ENCODE peak calls at places on chromosomes 11 and 22, in four cellular contexts. One of them, this sample, is unnamed.

GRCh38 chr11:62601364-62602140 is at the start of gene MTA2:
- DNase-seq in H1: peak; percentile 100
- DNase-seq in SK-N-SH: peak; percentile 97
- DNase-seq in K562: peak; percentile 86
- DNase-seq in this sample: peak; percentile 95

GRCh38 chr22:30985561-30986208 is 16.6 kb downstream of the TUG1 start:
- DNase-seq in H1: no peak
- DNase-seq in SK-N-SH: no peak
- DNase-seq in K562: no peak
- DNase-seq in this sample: no peak

GRCh38 chr11:95923730-95924413 is at the start of gene MTMR2:
- DNase-seq in H1: peak; percentile 90
- DNase-seq in SK-N-SH: peak; percentile 90
- DNase-seq in K562: peak; percentile 81
- DNase-seq in this sample: peak; percentile 58

GRCh38 chr11:17739945-17740338 is 5.4 kb downstream of the KCNC1 start:
- DNase-seq in H1: no peak
- DNase-seq in SK-N-SH: no peak
- DNase-seq in K562: no peak
- DNase-seq in this sample: no peak

GRCh38 chr11:129639300-129639699 is 176.3 kb upstream of the TMEM45B start:
- DNase-seq in H1: no peak
- DNase-seq in SK-N-SH: no peak
- DNase-seq in K562: no peak
- DNase-seq in this sample: no peak

GRCh38 chr22:44550666-44551491 is 52.8 kb upstream of the RTL6 start:
- DNase-seq in H1: no peak
- DNase-seq in SK-N-SH: no peak
- DNase-seq in K562: no peak
- DNase-seq in this sample: no peak

GRCh38 chr11:112670806-112671570 is 290.2 kb upstream of the NCAM1 start:
- DNase-seq in H1: no peak
- DNase-seq in SK-N-SH: no peak
- DNase-seq in K562: no peak
- DNase-seq in this sample: no peak

GRCh38 chr22:30453731-30454510 is 17.9 kb downstream of the SEC14L3 start:
- DNase-seq in H1: no peak
- DNase-seq in SK-N-SH: peak; percentile 35
- DNase-seq in K562: no peak
- DNase-seq in this sample: no peak

GRCh38 chr22:45051946-45052345 is 42.1 kb upstream of the PHF21B start:
- DNase-seq in H1: no peak
- DNase-seq in SK-N-SH: no peak
- DNase-seq in K562: no peak
- DNase-seq in this sample: no peak

GRCh38 chr11:91857194-91857593 is 367.4 kb upstream of the FAT3 start:
- DNase-seq in H1: no peak
- DNase-seq in SK-N-SH: no peak
- DNase-seq in K562: no peak
- DNase-seq in this sample: no peak

GRCh38 chr11:3627291-3627690 is 14.5 kb downstream of the ART5 start:
- DNase-seq in H1: no peak
- DNase-seq in SK-N-SH: no peak
- DNase-seq in K562: no peak
- DNase-seq in this sample: no peak

GRCh38 chr11:85483861-85484260 is 143.3 kb downstream of the DLG2 start:
- DNase-seq in H1: no peak
- DNase-seq in SK-N-SH: no peak
- DNase-seq in K562: no peak
- DNase-seq in this sample: no peak

GRCh38 chr22:34255042-34255441 is 334.8 kb upstream of the LARGE1 start:
- DNase-seq in H1: no peak
- DNase-seq in SK-N-SH: no peak
- DNase-seq in K562: no peak
- DNase-seq in this sample: no peak

GRCh38 chr11:65558785-65559509 is 788 bp upstream of the LTBP3 start:
- DNase-seq in H1: no peak
- DNase-seq in SK-N-SH: peak; percentile 70
- DNase-seq in K562: no peak
- DNase-seq in this sample: no peak

GRCh38 chr11:127050141-127050632 is 49.6 kb upstream of the KIRREL3 start:
- DNase-seq in H1: no peak
- DNase-seq in SK-N-SH: no peak
- DNase-seq in K562: no peak
- DNase-seq in this sample: no peak

GRCh38 chr22:46123694-46124382 is 26.5 kb upstream of the PPARA start:
- DNase-seq in H1: no peak
- DNase-seq in SK-N-SH: no peak
- DNase-seq in K562: no peak
- DNase-seq in this sample: no peak

GRCh38 chr11:99952816-99953215 is 734.3 kb upstream of the ARHGAP42 start:
- DNase-seq in H1: no peak
- DNase-seq in SK-N-SH: no peak
- DNase-seq in K562: no peak
- DNase-seq in this sample: no peak

GRCh38 chr11:120703358-120704152 is 192.0 kb downstream of the GRIK4 start:
- DNase-seq in H1: no peak
- DNase-seq in SK-N-SH: no peak
- DNase-seq in K562: no peak
- DNase-seq in this sample: no peak

GRCh38 chr11:127528297-127528696 is 527.7 kb upstream of the KIRREL3 start:
- DNase-seq in H1: no peak
- DNase-seq in SK-N-SH: no peak
- DNase-seq in K562: no peak
- DNase-seq in this sample: no peak

GRCh38 chr22:25729016-25729415 is 13.0 kb upstream of the MYO18B start:
- DNase-seq in H1: no peak
- DNase-seq in SK-N-SH: no peak
- DNase-seq in K562: no peak
- DNase-seq in this sample: no peak

GRCh38 chr11:73566422-73566821 is 31.5 kb downstream of the FAM168A start:
- DNase-seq in H1: no peak
- DNase-seq in SK-N-SH: no peak
- DNase-seq in K562: no peak
- DNase-seq in this sample: no peak

GRCh38 chr11:31956310-31956709 is 134.6 kb upstream of the RCN1 start:
- DNase-seq in H1: no peak
- DNase-seq in SK-N-SH: no peak
- DNase-seq in K562: no peak
- DNase-seq in this sample: no peak

GRCh38 chr11:120929664-120930154 is 94.2 kb upstream of the TBCEL start:
- DNase-seq in H1: peak; percentile 88
- DNase-seq in SK-N-SH: peak; percentile 72
- DNase-seq in K562: peak; percentile 83
- DNase-seq in this sample: peak; percentile 41

GRCh38 chr22:22449819-22450218 is 58.7 kb downstream of the ZNF280B start:
- DNase-seq in H1: no peak
- DNase-seq in SK-N-SH: no peak
- DNase-seq in K562: no peak
- DNase-seq in this sample: no peak

GRCh38 chr11:108368134-108368533 is 99.2 kb downstream of the C11orf65 start:
- DNase-seq in H1: no peak
- DNase-seq in SK-N-SH: no peak
- DNase-seq in K562: no peak
- DNase-seq in this sample: no peak

GRCh38 chr11:57567210-57567511 is 311 bp downstream of the UBE2L6 start:
- DNase-seq in H1: no peak
- DNase-seq in SK-N-SH: no peak
- DNase-seq in K562: no peak
- DNase-seq in this sample: no peak

GRCh38 chr22:35467788-35468187 is 67.8 kb downstream of the MCM5 start:
- DNase-seq in H1: no peak
- DNase-seq in SK-N-SH: peak; percentile 74
- DNase-seq in K562: no peak
- DNase-seq in this sample: no peak

GRCh38 chr11:129960216-129961214 is 42.1 kb downstream of the PRDM10 start:
- DNase-seq in H1: no peak
- DNase-seq in SK-N-SH: no peak
- DNase-seq in K562: no peak
- DNase-seq in this sample: no peak

GRCh38 chr22:19183216-19183615 is 4.7 kb upstream of the SLC25A1 start:
- DNase-seq in H1: no peak
- DNase-seq in SK-N-SH: no peak
- DNase-seq in K562: no peak
- DNase-seq in this sample: no peak

GRCh38 chr22:19180740-19181410 is 2.3 kb upstream of the SLC25A1 start:
- DNase-seq in H1: no peak
- DNase-seq in SK-N-SH: no peak
- DNase-seq in K562: no peak
- DNase-seq in this sample: no peak

GRCh38 chr22:19182472-19183157 is 4.1 kb upstream of the SLC25A1 start:
- DNase-seq in H1: no peak
- DNase-seq in SK-N-SH: no peak
- DNase-seq in K562: no peak
- DNase-seq in this sample: no peak

GRCh38 chr22:19180234-19180633 is 1.7 kb upstream of the SLC25A1 start:
- DNase-seq in H1: no peak
- DNase-seq in SK-N-SH: no peak
- DNase-seq in K562: no peak
- DNase-seq in this sample: no peak

DNA sequence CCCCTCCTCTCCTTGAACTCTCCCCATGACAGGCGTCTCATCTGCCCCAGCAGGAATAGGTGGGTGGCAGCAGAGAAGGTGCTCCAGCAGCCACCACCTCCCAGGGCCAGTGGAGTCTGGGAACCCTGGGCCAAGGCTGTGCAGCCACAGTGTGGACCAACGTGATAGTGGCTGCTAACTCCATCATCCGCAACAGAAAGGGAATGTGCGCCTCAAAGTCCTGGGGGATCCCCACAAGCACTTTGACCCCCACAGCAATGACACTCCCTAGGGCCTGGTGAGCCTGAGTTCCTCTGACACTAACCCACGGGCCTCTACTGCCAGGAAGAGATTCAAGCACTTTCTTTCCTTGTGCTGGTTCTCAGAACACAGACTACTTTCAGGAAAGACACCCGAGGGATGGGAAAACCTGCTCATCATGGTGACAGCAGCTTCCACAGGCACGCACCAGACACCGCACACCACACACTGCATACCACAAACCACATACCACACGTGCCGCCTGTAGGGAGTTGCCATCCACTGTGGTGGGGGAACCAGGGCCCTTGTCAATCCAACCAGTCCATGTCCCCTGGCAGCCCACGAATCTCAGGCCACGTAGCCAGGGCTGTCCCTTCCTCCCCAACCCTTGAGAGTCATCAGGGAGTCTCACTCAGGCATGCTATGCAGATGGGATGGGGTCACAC is 3.4 kb upstream of the SLC25A1 start:
- DNase-seq in H1: no peak
- DNase-seq in SK-N-SH: no peak
- DNase-seq in K562: no peak
- DNase-seq in this sample: no peak
- TF ChIP-seq TAF1 in H1: no peak
- TF ChIP-seq TAF1 in SK-N-SH: no peak
- TF ChIP-seq TAF1 in K562: no peak
- TF ChIP-seq TAF1 in this sample: no peak

GRCh38 chr11:119172513-119172912 is 4.0 kb downstream of the NLRX1 start:
- DNase-seq in H1: no peak
- DNase-seq in SK-N-SH: no peak
- DNase-seq in K562: peak; percentile 84
- DNase-seq in this sample: no peak
- TF ChIP-seq TAF1 in H1: no peak
- TF ChIP-seq TAF1 in SK-N-SH: no peak
- TF ChIP-seq TAF1 in K562: no peak
- TF ChIP-seq TAF1 in this sample: no peak

DNA sequence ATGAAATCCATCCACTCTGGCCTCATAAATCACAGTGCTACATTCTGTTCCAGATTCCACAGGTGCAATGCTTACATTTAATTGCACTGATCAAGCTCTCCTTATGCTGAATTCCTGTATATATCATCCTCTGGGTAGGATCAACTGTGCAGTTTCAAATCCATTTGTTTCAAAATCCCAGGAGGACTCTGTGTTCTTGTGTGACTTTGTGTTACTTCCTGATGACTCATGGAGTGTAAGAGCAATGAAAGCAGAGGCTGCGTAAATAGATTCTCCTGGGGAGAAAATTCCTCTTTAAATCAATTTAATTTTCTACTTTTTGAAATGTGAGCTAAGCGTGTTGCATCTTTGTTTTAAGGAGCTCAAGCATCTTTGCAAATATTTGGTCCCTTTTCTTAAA is 752.7 kb downstream of the METTL15 start:
- DNase-seq in H1: no peak
- DNase-seq in SK-N-SH: no peak
- DNase-seq in K562: no peak
- DNase-seq in this sample: no peak
- TF ChIP-seq TAF1 in H1: no peak
- TF ChIP-seq TAF1 in SK-N-SH: no peak
- TF ChIP-seq TAF1 in K562: no peak
- TF ChIP-seq TAF1 in this sample: no peak

DNA sequence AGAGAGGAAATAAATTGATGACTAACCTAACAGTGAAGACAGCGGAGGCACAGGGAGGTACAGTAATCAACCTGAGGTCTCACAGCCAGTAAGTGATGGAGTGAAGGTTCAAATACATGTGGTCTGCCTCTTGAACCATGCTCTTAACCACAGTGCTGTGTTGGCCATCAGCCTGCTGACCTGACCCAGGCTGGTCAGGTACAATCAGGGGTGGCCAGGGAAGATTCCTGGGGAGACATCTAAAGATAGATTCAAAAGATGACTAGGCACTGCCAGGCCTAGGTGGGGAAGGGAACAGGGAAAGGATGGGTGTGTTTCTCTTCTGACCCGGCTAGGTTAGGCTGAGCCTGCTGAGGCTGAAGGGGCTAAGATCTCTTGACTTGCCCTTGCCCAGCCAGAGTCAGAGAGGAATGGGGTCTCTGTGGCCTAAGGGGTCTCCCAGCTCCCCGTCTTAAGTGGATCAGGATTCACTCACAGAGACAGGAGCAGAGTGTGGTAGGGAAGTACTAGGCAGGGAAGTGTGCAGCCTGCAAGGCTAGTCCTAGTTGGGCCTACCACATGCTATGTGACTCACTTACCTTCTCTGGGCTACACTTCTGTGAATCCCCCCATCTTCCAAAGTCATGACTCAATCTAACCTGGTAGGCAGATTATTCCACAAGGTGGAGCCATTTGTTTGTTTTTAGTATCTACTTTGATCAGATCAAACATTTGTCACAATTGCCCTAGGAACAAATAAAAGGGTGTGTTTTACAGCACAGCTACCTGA is 10.4 kb upstream of the SREBF2 start:
- DNase-seq in H1: no peak
- DNase-seq in SK-N-SH: peak; percentile 45
- DNase-seq in K562: peak; percentile 41
- DNase-seq in this sample: no peak
- TF ChIP-seq TAF1 in H1: no peak
- TF ChIP-seq TAF1 in SK-N-SH: no peak
- TF ChIP-seq TAF1 in K562: no peak
- TF ChIP-seq TAF1 in this sample: no peak